ENCODE peak calls at places on chromosomes 2 and 18, in seven cellular contexts. Z is psoas muscle, Y is IMR-90, W is chondrocyte, O is fibroblast of mammary gland, V is GM13977, B is BJ. P is an unnamed sample.

GRCh38 chr2:116804901-116805300 is 1009.6 kb upstream of the DDX18 start:
- DNase-seq in Z (no peak), Y (no peak), W (no peak), O (no peak), V (no peak), B (no peak), P (no peak)

GRCh38 chr2:26555246-26556133 is 77.6 kb upstream of the OTOF start:
- DNase-seq in Z (no peak), Y (no peak), W (no peak), O (no peak), V (no peak), B (no peak), P (no peak)

GRCh38 chr18:4658804-4659203 is 203.7 kb upstream of the DLGAP1 start:
- DNase-seq in Z (no peak), Y (no peak), W (no peak), O (no peak), V (no peak), B (no peak), P (no peak)

GRCh38 chr2:165015052-165015642 is 59.8 kb upstream of the SLC38A11 start:
- DNase-seq in Z (peak), Y (peak), W (no peak), O (peak), V (peak), B (no peak), P (peak)

GRCh38 chr2:191030521-191031154 is 16.7 kb upstream of the STAT1 start:
- DNase-seq in Z (no peak), Y (peak), W (no peak), O (peak), V (peak), B (no peak), P (no peak)

GRCh38 chr2:241865957-241866858 is 3.3 kb upstream of the RTP5 start:
- DNase-seq in Z (peak), Y (peak), W (peak), O (no peak), V (no peak), B (no peak), P (no peak)

GRCh38 chr18:45175505-45175904 is 439.8 kb upstream of the SLC14A2 start:
- DNase-seq in Z (no peak), Y (no peak), W (no peak), O (no peak), V (no peak), B (no peak), P (no peak)

GRCh38 chr18:77058186-77058847 is 74.3 kb downstream of the MBP start:
- DNase-seq in Z (peak), Y (no peak), W (no peak), O (peak), V (no peak), B (no peak), P (no peak)

GRCh38 chr2:15260813-15261212 is 300.3 kb downstream of the NBAS start:
- DNase-seq in Z (no peak), Y (no peak), W (no peak), O (no peak), V (no peak), B (no peak), P (no peak)

GRCh38 chr2:198873771-198874501 is 583.8 kb downstream of the SATB2 start:
- DNase-seq in Z (no peak), Y (peak), W (no peak), O (peak), V (no peak), B (peak), P (no peak)

GRCh38 chr2:158293722-158294121 is 162.8 kb downstream of the CCDC148 start:
- DNase-seq in Z (no peak), Y (no peak), W (no peak), O (no peak), V (no peak), B (no peak), P (no peak)
- TF ChIP-seq CTCF in Z (no peak), Y (no peak), W (no peak), O (no peak), V (no peak), B (no peak), P (no peak)

GRCh38 chr2:232437130-232437620 is 18.8 kb upstream of the ALPI start:
- DNase-seq in Z (no peak), Y (no peak), W (no peak), O (no peak), V (no peak), B (no peak), P (no peak)

GRCh38 chr2:232438051-232438450 is 17.9 kb upstream of the ALPI start:
- DNase-seq in Z (no peak), Y (no peak), W (no peak), O (no peak), V (no peak), B (no peak), P (no peak)

GRCh38 chr2:232438951-232439757 is 16.8 kb upstream of the ALPI start:
- DNase-seq in Z (no peak), Y (no peak), W (no peak), O (peak), V (no peak), B (no peak), P (no peak)

GRCh38 chr2:232441147-232441651 is 14.8 kb upstream of the ALPI start:
- DNase-seq in Z (no peak), Y (no peak), W (no peak), O (no peak), V (no peak), B (no peak), P (no peak)

DNA sequence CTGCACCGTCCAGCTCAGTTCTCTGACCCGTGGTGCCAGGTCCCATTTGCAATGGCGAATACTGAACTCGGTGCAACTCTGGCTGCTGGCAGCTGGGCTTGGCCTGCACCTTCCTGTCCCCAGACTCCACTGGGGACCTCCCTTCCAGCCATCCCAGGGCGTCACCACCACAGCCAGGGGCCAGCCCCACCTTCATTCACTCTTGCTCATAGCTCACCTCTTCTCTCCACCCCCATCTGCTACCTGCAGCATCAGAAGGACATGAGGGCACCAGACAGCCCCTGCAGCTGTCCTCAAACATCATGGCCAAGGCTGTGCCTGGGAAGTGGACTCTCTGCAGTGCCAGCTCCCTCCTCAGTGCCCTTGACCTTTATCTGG is 16.2 kb upstream of the ALPI start:
- DNase-seq in Z (no peak), Y (no peak), W (no peak), O (no peak), V (peak), B (no peak), P (no peak)
- TF ChIP-seq CTCF in Z (no peak), Y (no peak), W (peak), O (no peak), V (peak), B (no peak), P (peak)

GRCh38 chr2:104977958-104978357 is 59.9 kb upstream of the MRPS9 start:
- DNase-seq in Z (no peak), Y (no peak), W (no peak), O (no peak), V (no peak), B (no peak), P (no peak)

GRCh38 chr2:104982111-104982510 is 55.8 kb upstream of the MRPS9 start:
- DNase-seq in Z (no peak), Y (no peak), W (no peak), O (no peak), V (no peak), B (no peak), P (no peak)

GRCh38 chr2:104975371-104975770 is 62.5 kb upstream of the MRPS9 start:
- DNase-seq in Z (no peak), Y (no peak), W (no peak), O (no peak), V (no peak), B (no peak), P (no peak)

GRCh38 chr2:104976603-104977120 is 61.2 kb upstream of the MRPS9 start:
- DNase-seq in Z (no peak), Y (no peak), W (no peak), O (no peak), V (peak), B (no peak), P (no peak)
- TF ChIP-seq CTCF in Z (no peak), Y (no peak), W (peak), O (no peak), V (peak), B (no peak), P (no peak)

GRCh38 chr2:46227674-46228289 is 69.4 kb upstream of the EPAS1 start:
- DNase-seq in Z (no peak), Y (no peak), W (no peak), O (no peak), V (no peak), B (no peak), P (no peak)

GRCh38 chr2:46230677-46231425 is 66.4 kb upstream of the EPAS1 start:
- DNase-seq in Z (no peak), Y (no peak), W (no peak), O (no peak), V (no peak), B (no peak), P (no peak)

GRCh38 chr2:46231721-46232120 is 65.5 kb upstream of the EPAS1 start:
- DNase-seq in Z (no peak), Y (no peak), W (no peak), O (no peak), V (no peak), B (no peak), P (no peak)

GRCh38 chr2:46229134-46230063 is 67.8 kb upstream of the EPAS1 start:
- DNase-seq in Z (no peak), Y (peak), W (no peak), O (peak), V (peak), B (no peak), P (no peak)

GRCh38 chr2:46230115-46230571 is 67.1 kb upstream of the EPAS1 start:
- DNase-seq in Z (peak), Y (no peak), W (no peak), O (no peak), V (no peak), B (no peak), P (no peak)
- TF ChIP-seq CTCF in Z (peak), Y (no peak), W (peak), O (no peak), V (peak), B (no peak), P (no peak)

GRCh38 chr2:80496770-80497169 is 192.2 kb upstream of the LRRTM1 start:
- DNase-seq in Z (no peak), Y (peak), W (no peak), O (peak), V (no peak), B (peak), P (peak)

GRCh38 chr2:80501874-80502624 is 197.5 kb upstream of the LRRTM1 start:
- DNase-seq in Z (no peak), Y (no peak), W (no peak), O (no peak), V (no peak), B (no peak), P (no peak)

GRCh38 chr2:80499095-80499494 is 194.5 kb upstream of the LRRTM1 start:
- DNase-seq in Z (no peak), Y (peak), W (no peak), O (peak), V (no peak), B (no peak), P (peak)
- TF ChIP-seq CTCF in Z (peak), Y (peak), W (peak), O (peak), V (peak), B (peak), P (peak)

GRCh38 chr2:216318470-216318869 is 53.8 kb downstream of the MARCHF4 start:
- DNase-seq in Z (no peak), Y (no peak), W (no peak), O (no peak), V (no peak), B (no peak), P (no peak)

GRCh38 chr2:216312441-216312840 is 59.8 kb downstream of the MARCHF4 start:
- DNase-seq in Z (no peak), Y (no peak), W (no peak), O (peak), V (no peak), B (no peak), P (peak)

GRCh38 chr2:216316743-216317142 is 55.5 kb downstream of the MARCHF4 start:
- DNase-seq in Z (no peak), Y (peak), W (no peak), O (peak), V (no peak), B (no peak), P (peak)

GRCh38 chr2:216317831-216318230 is 54.5 kb downstream of the MARCHF4 start:
- DNase-seq in Z (no peak), Y (no peak), W (no peak), O (no peak), V (no peak), B (no peak), P (no peak)

GRCh38 chr2:216315817-216316603 is 56.3 kb downstream of the MARCHF4 start:
- DNase-seq in Z (no peak), Y (peak), W (no peak), O (peak), V (no peak), B (peak), P (peak)
- TF ChIP-seq CTCF in Z (no peak), Y (no peak), W (no peak), O (no peak), V (no peak), B (no peak), P (no peak)

GRCh38 chr2:231642631-231643493 is 50.2 kb downstream of the TEX44 start:
- DNase-seq in Z (peak), Y (peak), W (no peak), O (peak), V (peak), B (peak), P (peak)
- TF ChIP-seq CTCF in Z (no peak), Y (peak), W (peak), O (no peak), V (no peak), B (no peak), P (no peak)

GRCh38 chr2:174784909-174785308 is 20.6 kb upstream of the CHRNA1 start:
- DNase-seq in Z (no peak), Y (no peak), W (no peak), O (no peak), V (no peak), B (no peak), P (no peak)
- TF ChIP-seq CTCF in Z (no peak), Y (no peak), W (no peak), O (no peak), V (no peak), B (no peak), P (no peak)

GRCh38 chr2:126769118-126769517 is 113.2 kb downstream of the GYPC start:
- DNase-seq in Z (no peak), Y (no peak), W (no peak), O (no peak), V (no peak), B (no peak), P (no peak)
- TF ChIP-seq CTCF in Z (no peak), Y (no peak), W (no peak), O (no peak), V (no peak), B (no peak), P (no peak)

P was measured in HFFc6.